ENCODE peak calls at places on chromosomes 1 and 21, in eight cellular contexts. One of them, this sample, is unnamed.

GRCh38 chr1:240284656-240285427 is 193.2 kb downstream of the FMN2 start:
- DNase-seq in SJSA1: no peak
- DNase-seq in CD8-positive, alpha-beta T cell: no peak
- DNase-seq in A549: no peak
- DNase-seq in T-cell: no peak
- DNase-seq in epithelial cell of esophagus: peak; percentile 5
- DNase-seq in AG10803: peak; percentile 87
- DNase-seq in COR-L47: no peak
- DNase-seq in this sample: no peak

GRCh38 chr1:233304489-233305102 is 9.1 kb upstream of the PCNX2 start:
- DNase-seq in SJSA1: peak; percentile 30
- DNase-seq in CD8-positive, alpha-beta T cell: no peak
- DNase-seq in A549: peak; percentile 38
- DNase-seq in T-cell: no peak
- DNase-seq in epithelial cell of esophagus: peak; percentile 40
- DNase-seq in AG10803: peak; percentile 28
- DNase-seq in COR-L47: peak; percentile 32
- DNase-seq in this sample: no peak

GRCh38 chr1:181936768-181937581 is 124.5 kb downstream of the ZNF648 start:
- DNase-seq in SJSA1: peak; percentile 42
- DNase-seq in CD8-positive, alpha-beta T cell: peak; percentile 50
- DNase-seq in A549: peak; percentile 64
- DNase-seq in T-cell: peak; percentile 14
- DNase-seq in epithelial cell of esophagus: peak; percentile 72
- DNase-seq in AG10803: no peak
- DNase-seq in COR-L47: peak; percentile 73
- DNase-seq in this sample: peak; percentile 11

GRCh38 chr1:22731924-22732522 is 21.4 kb downstream of the EPHB2 start:
- DNase-seq in SJSA1: no peak
- DNase-seq in CD8-positive, alpha-beta T cell: no peak
- DNase-seq in A549: peak; percentile 43
- DNase-seq in T-cell: no peak
- DNase-seq in epithelial cell of esophagus: no peak
- DNase-seq in AG10803: peak; percentile 45
- DNase-seq in COR-L47: no peak
- DNase-seq in this sample: no peak

GRCh38 chr1:109759513-109760334 is 4.0 kb downstream of the EPS8L3 start:
- DNase-seq in SJSA1: no peak
- DNase-seq in CD8-positive, alpha-beta T cell: peak; percentile 45
- DNase-seq in A549: no peak
- DNase-seq in T-cell: no peak
- DNase-seq in epithelial cell of esophagus: no peak
- DNase-seq in AG10803: no peak
- DNase-seq in COR-L47: no peak
- DNase-seq in this sample: no peak

GRCh38 chr1:93774707-93775106 is 93.1 kb upstream of the BCAR3 start:
- DNase-seq in SJSA1: no peak
- DNase-seq in CD8-positive, alpha-beta T cell: no peak
- DNase-seq in A549: no peak
- DNase-seq in T-cell: no peak
- DNase-seq in epithelial cell of esophagus: no peak
- DNase-seq in AG10803: peak; percentile 65
- DNase-seq in COR-L47: no peak
- DNase-seq in this sample: no peak

GRCh38 chr1:56028244-56028643 is 551.1 kb downstream of the PLPP3 start:
- DNase-seq in SJSA1: no peak
- DNase-seq in CD8-positive, alpha-beta T cell: no peak
- DNase-seq in A549: no peak
- DNase-seq in T-cell: no peak
- DNase-seq in epithelial cell of esophagus: no peak
- DNase-seq in AG10803: no peak
- DNase-seq in COR-L47: no peak
- DNase-seq in this sample: no peak

GRCh38 chr1:196059210-196059609 is 549.0 kb downstream of the KCNT2 start:
- DNase-seq in SJSA1: no peak
- DNase-seq in CD8-positive, alpha-beta T cell: no peak
- DNase-seq in A549: peak; percentile 19
- DNase-seq in T-cell: no peak
- DNase-seq in epithelial cell of esophagus: peak; percentile 4
- DNase-seq in AG10803: no peak
- DNase-seq in COR-L47: no peak
- DNase-seq in this sample: no peak

GRCh38 chr1:159917533-159917932 is 7.8 kb downstream of the TAGLN2 start:
- DNase-seq in SJSA1: no peak
- DNase-seq in CD8-positive, alpha-beta T cell: no peak
- DNase-seq in A549: no peak
- DNase-seq in T-cell: no peak
- DNase-seq in epithelial cell of esophagus: peak; percentile 36
- DNase-seq in AG10803: no peak
- DNase-seq in COR-L47: no peak
- DNase-seq in this sample: no peak

GRCh38 chr21:45511661-45512431 is 30.4 kb downstream of the SLC19A1 start:
- DNase-seq in SJSA1: no peak
- DNase-seq in CD8-positive, alpha-beta T cell: no peak
- DNase-seq in A549: no peak
- DNase-seq in T-cell: no peak
- DNase-seq in epithelial cell of esophagus: no peak
- DNase-seq in AG10803: no peak
- DNase-seq in COR-L47: peak; percentile 44
- DNase-seq in this sample: no peak

GRCh38 chr1:224432672-224433040 is 1.9 kb downstream of the WDR26 start:
- DNase-seq in SJSA1: peak; percentile 26
- DNase-seq in CD8-positive, alpha-beta T cell: no peak
- DNase-seq in A549: no peak
- DNase-seq in T-cell: no peak
- DNase-seq in epithelial cell of esophagus: peak; percentile 24
- DNase-seq in AG10803: peak; percentile 15
- DNase-seq in COR-L47: no peak
- DNase-seq in this sample: no peak

GRCh38 chr1:226779536-226779935 is 40.5 kb upstream of the ITPKB start:
- DNase-seq in SJSA1: no peak
- DNase-seq in CD8-positive, alpha-beta T cell: no peak
- DNase-seq in A549: no peak
- DNase-seq in T-cell: no peak
- DNase-seq in epithelial cell of esophagus: no peak
- DNase-seq in AG10803: no peak
- DNase-seq in COR-L47: no peak
- DNase-seq in this sample: no peak

GRCh38 chr1:209510063-209510462 is 73.5 kb upstream of the CAMK1G start:
- DNase-seq in SJSA1: no peak
- DNase-seq in CD8-positive, alpha-beta T cell: no peak
- DNase-seq in A549: no peak
- DNase-seq in T-cell: no peak
- DNase-seq in epithelial cell of esophagus: no peak
- DNase-seq in AG10803: no peak
- DNase-seq in COR-L47: no peak
- DNase-seq in this sample: no peak

GRCh38 chr1:57474097-57474750 is 50.4 kb upstream of the DAB1 start:
- DNase-seq in SJSA1: peak; percentile 19
- DNase-seq in CD8-positive, alpha-beta T cell: no peak
- DNase-seq in A549: no peak
- DNase-seq in T-cell: no peak
- DNase-seq in epithelial cell of esophagus: peak; percentile 18
- DNase-seq in AG10803: peak; percentile 44
- DNase-seq in COR-L47: no peak
- DNase-seq in this sample: no peak

GRCh38 chr1:50666849-50667248 is 243.6 kb upstream of the DMRTA2 start:
- DNase-seq in SJSA1: no peak
- DNase-seq in CD8-positive, alpha-beta T cell: no peak
- DNase-seq in A549: no peak
- DNase-seq in T-cell: no peak
- DNase-seq in epithelial cell of esophagus: no peak
- DNase-seq in AG10803: no peak
- DNase-seq in COR-L47: no peak
- DNase-seq in this sample: no peak

GRCh38 chr1:35030338-35031102 is 1.2 kb downstream of the ZMYM6 start:
- DNase-seq in SJSA1: no peak
- DNase-seq in CD8-positive, alpha-beta T cell: no peak
- DNase-seq in A549: no peak
- DNase-seq in T-cell: no peak
- DNase-seq in epithelial cell of esophagus: no peak
- DNase-seq in AG10803: no peak
- DNase-seq in COR-L47: no peak
- DNase-seq in this sample: no peak

GRCh38 chr1:185916866-185917265 is 182.7 kb downstream of the HMCN1 start:
- DNase-seq in SJSA1: no peak
- DNase-seq in CD8-positive, alpha-beta T cell: no peak
- DNase-seq in A549: no peak
- DNase-seq in T-cell: no peak
- DNase-seq in epithelial cell of esophagus: peak; percentile 18
- DNase-seq in AG10803: no peak
- DNase-seq in COR-L47: no peak
- DNase-seq in this sample: no peak

This sample was measured in heart left ventricle.